ENCODE peak calls at places on chromosomes 2 and 18, in nine cellular contexts. One of them, this sample, is unnamed.
A peak's percentile ranks its signal among the peaks of the same experiment; 100 is the strongest.

GRCh38 chr2:152500777-152501176 is 165.8 kb downstream of the FMNL2 start:
- DNase-seq in neural progenitor cell: no peak
- DNase-seq in trophoblast cell: no peak
- DNase-seq in A549: no peak
- DNase-seq in transverse colon: no peak
- DNase-seq in sigmoid colon: no peak
- DNase-seq in hepatocyte: no peak
- DNase-seq in aorta: no peak
- DNase-seq in CD4-positive, alpha-beta T cell: no peak
- DNase-seq in this sample: no peak

GRCh38 chr2:231554327-231554726 is 24.1 kb upstream of the NMUR1 start:
- DNase-seq in CD4-positive, alpha-beta T cell: no peak
- DNase-seq in aorta: no peak
- DNase-seq in trophoblast cell: no peak
- DNase-seq in A549: no peak
- DNase-seq in sigmoid colon: no peak
- DNase-seq in hepatocyte: no peak
- DNase-seq in neural progenitor cell: no peak
- DNase-seq in transverse colon: no peak
- DNase-seq in this sample: no peak

GRCh38 chr2:145760781-145761649 is 1241.1 kb upstream of the ZEB2 start:
- DNase-seq in CD4-positive, alpha-beta T cell: no peak
- DNase-seq in aorta: no peak
- DNase-seq in A549: peak; percentile 71
- DNase-seq in hepatocyte: peak; percentile 23
- DNase-seq in transverse colon: no peak
- DNase-seq in trophoblast cell: no peak
- DNase-seq in sigmoid colon: no peak
- DNase-seq in neural progenitor cell: peak; percentile 5
- DNase-seq in this sample: no peak

GRCh38 chr2:7017621-7018260 is 100.5 kb downstream of the RNF144A start:
- DNase-seq in CD4-positive, alpha-beta T cell: no peak
- DNase-seq in trophoblast cell: no peak
- DNase-seq in aorta: no peak
- DNase-seq in transverse colon: no peak
- DNase-seq in sigmoid colon: no peak
- DNase-seq in A549: no peak
- DNase-seq in hepatocyte: no peak
- DNase-seq in neural progenitor cell: no peak
- DNase-seq in this sample: no peak

GRCh38 chr18:13471971-13472628 is 253.5 kb downstream of the LDLRAD4 start:
- DNase-seq in transverse colon: no peak
- DNase-seq in sigmoid colon: no peak
- DNase-seq in trophoblast cell: no peak
- DNase-seq in neural progenitor cell: peak; percentile 73
- DNase-seq in A549: no peak
- DNase-seq in CD4-positive, alpha-beta T cell: no peak
- DNase-seq in aorta: peak; percentile 46
- DNase-seq in hepatocyte: no peak
- DNase-seq in this sample: no peak

GRCh38 chr2:31219131-31219969 is 2.0 kb upstream of the CAPN14 start:
- DNase-seq in transverse colon: no peak
- DNase-seq in sigmoid colon: no peak
- DNase-seq in CD4-positive, alpha-beta T cell: no peak
- DNase-seq in neural progenitor cell: no peak
- DNase-seq in A549: peak; percentile 19
- DNase-seq in trophoblast cell: no peak
- DNase-seq in hepatocyte: no peak
- DNase-seq in aorta: no peak
- DNase-seq in this sample: no peak

GRCh38 chr18:79876497-79876896 is 75.0 kb downstream of the SLC66A2 start:
- DNase-seq in aorta: no peak
- DNase-seq in A549: no peak
- DNase-seq in trophoblast cell: no peak
- DNase-seq in transverse colon: no peak
- DNase-seq in sigmoid colon: no peak
- DNase-seq in CD4-positive, alpha-beta T cell: no peak
- DNase-seq in neural progenitor cell: no peak
- DNase-seq in hepatocyte: no peak
- DNase-seq in this sample: no peak

GRCh38 chr2:7031424-7032245 is 114.4 kb downstream of the RNF144A start:
- DNase-seq in A549: peak; percentile 66
- DNase-seq in trophoblast cell: peak; percentile 63
- DNase-seq in sigmoid colon: peak; percentile 68
- DNase-seq in neural progenitor cell: no peak
- DNase-seq in aorta: no peak
- DNase-seq in CD4-positive, alpha-beta T cell: peak; percentile 59
- DNase-seq in transverse colon: peak; percentile 93
- DNase-seq in hepatocyte: peak; percentile 90
- DNase-seq in this sample: peak; percentile 49

GRCh38 chr18:63788447-63789096 is 13.4 kb downstream of the SERPINB7 start:
- DNase-seq in A549: peak; percentile 63
- DNase-seq in neural progenitor cell: no peak
- DNase-seq in sigmoid colon: no peak
- DNase-seq in trophoblast cell: peak; percentile 50
- DNase-seq in hepatocyte: no peak
- DNase-seq in aorta: peak; percentile 42
- DNase-seq in CD4-positive, alpha-beta T cell: peak; percentile 3
- DNase-seq in transverse colon: no peak
- DNase-seq in this sample: no peak

GRCh38 chr2:150486539-150487484 is 655 bp downstream of the RND3 start:
- DNase-seq in trophoblast cell: no peak
- DNase-seq in A549: no peak
- DNase-seq in hepatocyte: peak; percentile 51
- DNase-seq in neural progenitor cell: peak; percentile 66
- DNase-seq in aorta: peak; percentile 56
- DNase-seq in transverse colon: peak; percentile 54
- DNase-seq in sigmoid colon: peak; percentile 80
- DNase-seq in CD4-positive, alpha-beta T cell: no peak
- DNase-seq in this sample: no peak

GRCh38 chr2:10909050-10909995 is 2.4 kb upstream of the KCNF1 start:
- DNase-seq in CD4-positive, alpha-beta T cell: no peak
- DNase-seq in trophoblast cell: no peak
- DNase-seq in sigmoid colon: peak; percentile 54
- DNase-seq in aorta: no peak
- DNase-seq in neural progenitor cell: peak; percentile 76
- DNase-seq in transverse colon: no peak
- DNase-seq in A549: peak; percentile 42
- DNase-seq in hepatocyte: peak; percentile 50
- DNase-seq in this sample: no peak

GRCh38 chr2:2590796-2591541 is 259.9 kb upstream of the MYT1L start:
- DNase-seq in sigmoid colon: no peak
- DNase-seq in hepatocyte: no peak
- DNase-seq in A549: no peak
- DNase-seq in trophoblast cell: no peak
- DNase-seq in neural progenitor cell: no peak
- DNase-seq in aorta: no peak
- DNase-seq in transverse colon: no peak
- DNase-seq in CD4-positive, alpha-beta T cell: no peak
- DNase-seq in this sample: no peak

GRCh38 chr18:3526421-3527354 is 76.7 kb downstream of the TGIF1 start:
- DNase-seq in sigmoid colon: no peak
- DNase-seq in transverse colon: no peak
- DNase-seq in neural progenitor cell: peak; percentile 65
- DNase-seq in aorta: no peak
- DNase-seq in A549: no peak
- DNase-seq in trophoblast cell: peak; percentile 87
- DNase-seq in CD4-positive, alpha-beta T cell: no peak
- DNase-seq in hepatocyte: peak; percentile 34
- DNase-seq in this sample: no peak

GRCh38 chr18:3524706-3525105 is 74.7 kb downstream of the TGIF1 start:
- DNase-seq in transverse colon: no peak
- DNase-seq in hepatocyte: no peak
- DNase-seq in neural progenitor cell: no peak
- DNase-seq in A549: no peak
- DNase-seq in sigmoid colon: no peak
- DNase-seq in CD4-positive, alpha-beta T cell: no peak
- DNase-seq in aorta: no peak
- DNase-seq in trophoblast cell: peak; percentile 57
- DNase-seq in this sample: no peak

GRCh38 chr18:3529077-3529476 is 79.1 kb downstream of the TGIF1 start:
- DNase-seq in aorta: no peak
- DNase-seq in neural progenitor cell: no peak
- DNase-seq in sigmoid colon: no peak
- DNase-seq in trophoblast cell: no peak
- DNase-seq in CD4-positive, alpha-beta T cell: no peak
- DNase-seq in A549: no peak
- DNase-seq in transverse colon: no peak
- DNase-seq in hepatocyte: no peak
- DNase-seq in this sample: no peak

GRCh38 chr18:3528251-3528650 is 78.3 kb downstream of the TGIF1 start:
- DNase-seq in CD4-positive, alpha-beta T cell: no peak
- DNase-seq in neural progenitor cell: no peak
- DNase-seq in aorta: no peak
- DNase-seq in hepatocyte: no peak
- DNase-seq in sigmoid colon: no peak
- DNase-seq in transverse colon: no peak
- DNase-seq in A549: no peak
- DNase-seq in trophoblast cell: no peak
- DNase-seq in this sample: no peak

GRCh38 chr18:3525870-3526420 is 76.0 kb downstream of the TGIF1 start:
- DNase-seq in CD4-positive, alpha-beta T cell: no peak
- DNase-seq in aorta: no peak
- DNase-seq in trophoblast cell: no peak
- DNase-seq in A549: no peak
- DNase-seq in neural progenitor cell: no peak
- DNase-seq in sigmoid colon: no peak
- DNase-seq in hepatocyte: no peak
- DNase-seq in transverse colon: peak; percentile 18
- DNase-seq in this sample: no peak
- H3K9me3 ChIP-seq in CD4-positive, alpha-beta T cell: peaks cover 9% of the 10 kb centered on the region
- H3K9me3 ChIP-seq in aorta: peaks cover 1% of the 10 kb centered on the region
- H3K9me3 ChIP-seq in trophoblast cell: peaks cover 1% of the 10 kb centered on the region
- H3K9me3 ChIP-seq in A549: no peaks in the 10 kb centered on the region
- H3K9me3 ChIP-seq in neural progenitor cell: peaks cover 5% of the 10 kb centered on the region
- H3K9me3 ChIP-seq in sigmoid colon: no peaks in the 10 kb centered on the region
- H3K9me3 ChIP-seq in hepatocyte: no peaks in the 10 kb centered on the region
- H3K9me3 ChIP-seq in transverse colon: no peaks in the 10 kb centered on the region
- H3K9me3 ChIP-seq in this sample: no peaks in the 10 kb centered on the region

GRCh38 chr18:6961331-6961730 is 156.3 kb downstream of the LAMA1 start:
- DNase-seq in aorta: no peak
- DNase-seq in A549: no peak
- DNase-seq in transverse colon: no peak
- DNase-seq in CD4-positive, alpha-beta T cell: no peak
- DNase-seq in neural progenitor cell: no peak
- DNase-seq in sigmoid colon: no peak
- DNase-seq in hepatocyte: no peak
- DNase-seq in trophoblast cell: no peak
- DNase-seq in this sample: no peak

GRCh38 chr18:6960656-6961055 is 156.9 kb downstream of the LAMA1 start:
- DNase-seq in trophoblast cell: no peak
- DNase-seq in sigmoid colon: no peak
- DNase-seq in CD4-positive, alpha-beta T cell: no peak
- DNase-seq in hepatocyte: no peak
- DNase-seq in aorta: no peak
- DNase-seq in A549: no peak
- DNase-seq in neural progenitor cell: no peak
- DNase-seq in transverse colon: no peak
- DNase-seq in this sample: no peak

GRCh38 chr18:6960124-6960523 is 157.5 kb downstream of the LAMA1 start:
- DNase-seq in neural progenitor cell: no peak
- DNase-seq in hepatocyte: no peak
- DNase-seq in CD4-positive, alpha-beta T cell: no peak
- DNase-seq in aorta: no peak
- DNase-seq in transverse colon: no peak
- DNase-seq in trophoblast cell: no peak
- DNase-seq in A549: no peak
- DNase-seq in sigmoid colon: no peak
- DNase-seq in this sample: no peak

GRCh38 chr18:6956999-6957398 is 160.6 kb downstream of the LAMA1 start:
- DNase-seq in hepatocyte: no peak
- DNase-seq in transverse colon: no peak
- DNase-seq in CD4-positive, alpha-beta T cell: no peak
- DNase-seq in aorta: no peak
- DNase-seq in neural progenitor cell: no peak
- DNase-seq in A549: no peak
- DNase-seq in trophoblast cell: no peak
- DNase-seq in sigmoid colon: no peak
- DNase-seq in this sample: no peak

DNA sequence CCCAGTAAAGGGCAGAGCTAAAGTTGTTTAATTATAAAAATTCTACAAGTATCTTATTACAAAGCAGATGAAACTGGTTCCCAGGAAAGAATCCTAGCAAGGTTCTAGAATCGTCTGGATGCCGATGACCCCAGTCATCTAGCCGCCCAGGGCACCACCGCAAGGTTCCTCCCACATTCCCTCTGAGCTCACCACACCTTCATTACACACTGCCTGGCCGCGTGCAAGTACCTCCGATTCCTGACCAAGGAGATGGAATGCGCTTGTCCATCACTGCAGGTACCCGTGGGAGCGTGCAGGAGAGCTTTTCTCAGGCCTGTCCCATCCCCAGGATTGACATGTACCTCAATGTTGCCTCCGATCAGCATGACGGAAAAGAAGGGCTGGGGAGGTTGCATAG is 158.5 kb downstream of the LAMA1 start:
- DNase-seq in sigmoid colon: no peak
- DNase-seq in hepatocyte: no peak
- DNase-seq in transverse colon: no peak
- DNase-seq in A549: no peak
- DNase-seq in trophoblast cell: peak; percentile 92
- DNase-seq in neural progenitor cell: no peak
- DNase-seq in aorta: no peak
- DNase-seq in CD4-positive, alpha-beta T cell: no peak
- DNase-seq in this sample: no peak
- H3K9me3 ChIP-seq in sigmoid colon: no peaks in the 10 kb centered on the region
- H3K9me3 ChIP-seq in hepatocyte: no peaks in the 10 kb centered on the region
- H3K9me3 ChIP-seq in transverse colon: no peaks in the 10 kb centered on the region
- H3K9me3 ChIP-seq in A549: no peaks in the 10 kb centered on the region
- H3K9me3 ChIP-seq in trophoblast cell: no peaks in the 10 kb centered on the region
- H3K9me3 ChIP-seq in neural progenitor cell: no peaks in the 10 kb centered on the region
- H3K9me3 ChIP-seq in aorta: no peaks in the 10 kb centered on the region
- H3K9me3 ChIP-seq in CD4-positive, alpha-beta T cell: no peaks in the 10 kb centered on the region
- H3K9me3 ChIP-seq in this sample: no peaks in the 10 kb centered on the region

GRCh38 chr2:170190172-170190571 is 12.2 kb downstream of the MYO3B start:
- DNase-seq in trophoblast cell: no peak
- DNase-seq in transverse colon: no peak
- DNase-seq in CD4-positive, alpha-beta T cell: no peak
- DNase-seq in A549: no peak
- DNase-seq in hepatocyte: no peak
- DNase-seq in sigmoid colon: no peak
- DNase-seq in neural progenitor cell: no peak
- DNase-seq in aorta: no peak
- DNase-seq in this sample: no peak
- H3K9me3 ChIP-seq in trophoblast cell: no peaks in the 10 kb centered on the region
- H3K9me3 ChIP-seq in transverse colon: peaks cover 9% of the 10 kb centered on the region
- H3K9me3 ChIP-seq in CD4-positive, alpha-beta T cell: peaks cover 9% of the 10 kb centered on the region
- H3K9me3 ChIP-seq in A549: peaks cover 16% of the 10 kb centered on the region
- H3K9me3 ChIP-seq in hepatocyte: no peaks in the 10 kb centered on the region
- H3K9me3 ChIP-seq in sigmoid colon: no peaks in the 10 kb centered on the region
- H3K9me3 ChIP-seq in neural progenitor cell: no peaks in the 10 kb centered on the region
- H3K9me3 ChIP-seq in aorta: peaks cover 3% of the 10 kb centered on the region
- H3K9me3 ChIP-seq in this sample: no peaks in the 10 kb centered on the region

DNA sequence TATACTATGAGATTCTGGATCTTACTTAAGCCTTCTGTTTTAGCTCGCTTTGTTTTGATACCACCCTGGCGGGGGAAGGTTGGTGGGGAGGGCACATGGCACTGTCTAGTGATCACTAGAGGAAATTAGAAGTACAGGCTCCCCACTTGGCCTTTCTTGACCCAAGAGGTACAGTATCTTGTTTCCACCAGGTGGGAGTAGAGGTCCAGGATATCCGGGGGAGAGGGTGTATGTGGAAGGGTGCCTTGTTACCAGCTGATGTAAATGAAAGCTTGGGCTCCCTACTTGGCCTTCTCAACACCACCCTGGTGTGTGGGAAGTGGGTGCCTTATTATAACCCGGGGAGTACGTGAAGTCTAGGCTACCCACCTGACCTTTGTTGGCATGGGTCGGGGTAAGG is 7.5 kb downstream of the GALNT1 start:
- DNase-seq in transverse colon: no peak
- DNase-seq in hepatocyte: no peak
- DNase-seq in sigmoid colon: no peak
- DNase-seq in trophoblast cell: no peak
- DNase-seq in A549: no peak
- DNase-seq in neural progenitor cell: peak; percentile 35
- DNase-seq in CD4-positive, alpha-beta T cell: peak; percentile 6
- DNase-seq in aorta: no peak
- DNase-seq in this sample: no peak
- H3K9me3 ChIP-seq in transverse colon: no peaks in the 10 kb centered on the region
- H3K9me3 ChIP-seq in hepatocyte: peaks cover 17% of the 10 kb centered on the region
- H3K9me3 ChIP-seq in sigmoid colon: no peaks in the 10 kb centered on the region
- H3K9me3 ChIP-seq in trophoblast cell: peaks cover 2% of the 10 kb centered on the region
- H3K9me3 ChIP-seq in A549: peaks cover 36% of the 10 kb centered on the region
- H3K9me3 ChIP-seq in neural progenitor cell: peaks cover 7% of the 10 kb centered on the region
- H3K9me3 ChIP-seq in CD4-positive, alpha-beta T cell: no peaks in the 10 kb centered on the region
- H3K9me3 ChIP-seq in aorta: no peaks in the 10 kb centered on the region
- H3K9me3 ChIP-seq in this sample: no peaks in the 10 kb centered on the region